ENCODE peak calls at places on chromosome 9, in four cellular contexts. Y is astrocyte of the spinal cord, O is activated B cell treated with CpG ODN at 0.5 μM for 24 hours, F is tibial nerve. H is an unnamed sample.

GRCh38 chr9:129570450-129571297 is 50.2 kb downstream of the C9orf50 start:
- DNase-seq in O (no peak), F (peak), Y (peak), H (peak)

GRCh38 chr9:4994166-4994890 is 9.3 kb downstream of the JAK2 start:
- DNase-seq in F (no peak), O (no peak), Y (no peak), H (no peak)

GRCh38 chr9:135242406-135242805 is 154.9 kb downstream of the OLFM1 start:
- DNase-seq in O (no peak), F (no peak), Y (no peak), H (no peak)

GRCh38 chr9:94779693-94780290 is 53.3 kb downstream of the AOPEP start:
- DNase-seq in O (no peak), F (no peak), Y (no peak), H (no peak)

GRCh38 chr9:121354770-121355169 is 15.3 kb downstream of the STOM start:
- DNase-seq in F (no peak), Y (no peak), O (no peak), H (no peak)

GRCh38 chr9:9174358-9174757 is 1374.8 kb upstream of the DMAC1 start:
- DNase-seq in Y (no peak), F (no peak), O (no peak), H (no peak)

GRCh38 chr9:70177121-70177520 is 81.7 kb upstream of the SMC5 start:
- DNase-seq in Y (no peak), F (no peak), O (no peak), H (no peak)

GRCh38 chr9:134186471-134187109 is 22.2 kb upstream of the RNU6ATAC start:
- DNase-seq in Y (no peak), O (no peak), F (peak), H (peak)

GRCh38 chr9:82247318-82247717 is 258.7 kb downstream of the SPATA31D1 start:
- DNase-seq in Y (peak), F (no peak), O (no peak), H (no peak)

GRCh38 chr9:21527579-21527978 is 45.5 kb upstream of the IFNE start:
- DNase-seq in O (no peak), F (no peak), Y (no peak), H (no peak)

GRCh38 chr9:79013715-79014610 is 557.8 kb upstream of the TLE4 start:
- DNase-seq in F (no peak), Y (peak), O (no peak), H (no peak)

GRCh38 chr9:89649045-89649691 is 44.4 kb downstream of the GADD45G start:
- DNase-seq in F (no peak), Y (no peak), O (no peak), H (no peak)

GRCh38 chr9:18906656-18907395 is 126.2 kb downstream of the SAXO1 start:
- DNase-seq in F (no peak), O (no peak), Y (peak), H (no peak)

GRCh38 chr9:89802809-89803355 is 198.1 kb downstream of the GADD45G start:
- DNase-seq in F (peak), O (no peak), Y (peak), H (no peak)

GRCh38 chr9:112174223-112174964 is 703 bp downstream of the SUSD1 start:
- DNase-seq in O (peak), F (no peak), Y (peak), H (no peak)

GRCh38 chr9:134459164-134459563 is 132.9 kb downstream of the RXRA start:
- DNase-seq in Y (no peak), O (no peak), F (no peak), H (no peak)

GRCh38 chr9:31188496-31188895 is 1195.9 kb upstream of the ACO1 start:
- DNase-seq in O (no peak), Y (peak), F (no peak), H (no peak)

GRCh38 chr9:13967493-13967892 is 346.4 kb downstream of the NFIB start:
- DNase-seq in F (no peak), Y (no peak), O (no peak), H (no peak)

GRCh38 chr9:87441251-87441650 is 56.4 kb upstream of the DAPK1 start:
- DNase-seq in Y (no peak), F (no peak), O (no peak), H (no peak)

GRCh38 chr9:80503692-80504400 is 932.1 kb downstream of the TLE4 start:
- DNase-seq in F (no peak), Y (no peak), O (no peak), H (no peak)

GRCh38 chr9:100601216-100601615 is 23.3 kb downstream of the CAVIN4 start:
- DNase-seq in Y (peak), F (no peak), O (no peak), H (no peak)

GRCh38 chr9:9305600-9305999 is 1307.2 kb downstream of the PTPRD start:
- DNase-seq in Y (no peak), O (no peak), F (no peak), H (no peak)

GRCh38 chr9:21813575-21814473 is 11.4 kb downstream of the MTAP start:
- DNase-seq in O (no peak), F (no peak), Y (peak), H (no peak)

GRCh38 chr9:106596984-106597383 is 266.0 kb upstream of the ZNF462 start:
- DNase-seq in O (no peak), Y (peak), F (no peak), H (no peak)

GRCh38 chr9:127505396-127506116 is 54.2 kb downstream of the LRSAM1 start:
- DNase-seq in Y (no peak), O (no peak), F (no peak), H (no peak)

GRCh38 chr9:37341704-37342103 is 80.8 kb upstream of the GRHPR start:
- DNase-seq in O (no peak), Y (no peak), F (no peak), H (no peak)

GRCh38 chr9:37972346-37972745 is 68.4 kb upstream of the SLC25A51 start:
- DNase-seq in F (no peak), O (no peak), Y (no peak), H (no peak)

GRCh38 chr9:79395691-79396558 is 175.8 kb upstream of the TLE4 start:
- DNase-seq in O (no peak), Y (no peak), F (no peak), H (no peak)

GRCh38 chr9:69137311-69137710 is 36.8 kb upstream of the TJP2 start:
- DNase-seq in F (no peak), Y (no peak), O (no peak), H (no peak)

GRCh38 chr9:37925786-37926736 is 22.1 kb upstream of the SLC25A51 start:
- DNase-seq in F (no peak), O (no peak), Y (no peak), H (no peak)

GRCh38 chr9:132833451-132834130 is 44.5 kb downstream of the AK8 start:
- DNase-seq in Y (no peak), F (no peak), O (no peak), H (no peak)

DNA sequence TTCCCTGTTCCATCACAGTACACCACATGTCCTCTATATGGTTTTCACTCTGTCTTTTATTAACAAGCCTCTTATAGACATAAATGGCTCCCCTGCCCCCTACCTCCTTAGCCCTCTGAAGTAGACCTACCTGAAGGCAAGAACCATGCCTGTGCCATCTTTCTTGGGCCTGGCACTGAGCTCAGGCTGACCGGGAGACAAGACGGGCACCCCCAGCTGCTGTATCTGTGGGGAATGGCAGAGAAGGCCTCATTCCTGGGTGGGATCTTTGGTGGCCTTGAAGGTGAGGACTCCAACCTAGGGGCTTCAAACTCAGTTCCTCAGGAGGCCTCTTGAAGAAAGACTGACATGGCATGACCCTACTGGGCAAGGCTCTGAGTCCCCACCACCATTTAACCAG is 109.9 kb downstream of the GABBR2 start:
- DNase-seq in F (no peak), O (no peak), Y (no peak), H (no peak)
- TF ChIP-seq CTCF in F (no peak), O (no peak), Y (no peak), H (no peak)

GRCh38 chr9:93533863-93534262 is 42.5 kb upstream of the PHF2 start:
- DNase-seq in Y (no peak), F (no peak), O (no peak), H (no peak)

GRCh38 chr9:93536167-93536566 is 40.2 kb upstream of the PHF2 start:
- DNase-seq in Y (no peak), F (no peak), O (no peak), H (no peak)

GRCh38 chr9:93536874-93537273 is 39.5 kb upstream of the PHF2 start:
- DNase-seq in Y (no peak), O (no peak), F (no peak), H (no peak)

GRCh38 chr9:93532121-93532520 is 44.3 kb upstream of the PHF2 start:
- DNase-seq in Y (peak), O (no peak), F (no peak), H (no peak)

GRCh38 chr9:93531374-93531773 is 45.0 kb upstream of the PHF2 start:
- DNase-seq in F (no peak), Y (no peak), O (no peak), H (no peak)
- TF ChIP-seq CTCF in F (no peak), Y (peak), O (no peak), H (no peak)

DNA sequence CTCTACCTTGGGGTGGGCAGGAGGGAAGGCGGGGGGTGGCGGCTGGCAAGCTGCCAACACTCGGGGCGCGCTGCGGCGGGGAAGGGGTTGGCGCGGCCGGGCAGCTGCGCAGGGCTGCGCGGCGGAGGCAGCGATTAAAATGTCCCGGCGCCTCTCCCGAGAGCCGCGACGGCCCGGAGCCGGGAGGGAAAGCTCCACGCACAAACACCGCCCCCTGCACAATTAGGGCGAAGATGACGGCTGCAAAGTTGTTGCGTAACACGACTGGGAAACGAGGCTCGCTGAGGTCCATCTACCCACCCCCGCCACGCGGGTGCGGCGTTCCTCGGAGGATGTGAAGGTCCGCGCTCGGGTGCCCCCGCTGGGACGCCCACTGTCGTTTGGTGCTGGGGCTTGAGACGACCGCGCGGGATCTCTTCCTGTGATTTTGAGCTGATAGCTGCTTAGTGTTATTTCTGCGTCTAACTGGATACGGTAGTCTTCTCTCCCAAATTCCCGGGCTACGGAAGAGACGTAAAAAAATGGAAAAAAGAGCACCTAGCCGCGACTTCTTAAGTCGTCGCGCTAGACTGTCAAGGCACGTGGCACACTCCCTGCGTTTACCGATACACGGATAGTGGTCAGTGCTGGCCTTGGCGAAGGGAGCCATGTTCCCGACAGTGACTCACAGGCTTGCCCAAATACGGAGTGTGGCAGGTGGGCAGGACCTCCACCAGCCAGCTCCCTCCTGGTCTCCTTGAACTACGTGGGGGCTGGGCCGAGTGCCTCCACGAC is 958 bp upstream of the NFIL3 start:
- DNase-seq in O (peak), F (peak), Y (peak), H (peak)
- TF ChIP-seq CTCF in O (no peak), F (no peak), Y (peak), H (peak)

GRCh38 chr9:76662476-76663281 is 101.6 kb upstream of the PCA3 start:
- DNase-seq in O (no peak), F (no peak), Y (no peak), H (no peak)

GRCh38 chr9:76657265-76657664 is 107.0 kb upstream of the PCA3 start:
- DNase-seq in F (no peak), Y (peak), O (no peak), H (no peak)

GRCh38 chr9:76655121-76655531 is 109.1 kb upstream of the PCA3 start:
- DNase-seq in F (no peak), O (no peak), Y (peak), H (no peak)

GRCh38 chr9:76655970-76656369 is 108.3 kb upstream of the PCA3 start:
- DNase-seq in F (no peak), Y (peak), O (no peak), H (no peak)

GRCh38 chr9:76658510-76659231 is 105.6 kb upstream of the PCA3 start:
- DNase-seq in O (no peak), Y (peak), F (no peak), H (no peak)
- TF ChIP-seq CTCF in O (peak), Y (peak), F (peak), H (no peak)

DNA sequence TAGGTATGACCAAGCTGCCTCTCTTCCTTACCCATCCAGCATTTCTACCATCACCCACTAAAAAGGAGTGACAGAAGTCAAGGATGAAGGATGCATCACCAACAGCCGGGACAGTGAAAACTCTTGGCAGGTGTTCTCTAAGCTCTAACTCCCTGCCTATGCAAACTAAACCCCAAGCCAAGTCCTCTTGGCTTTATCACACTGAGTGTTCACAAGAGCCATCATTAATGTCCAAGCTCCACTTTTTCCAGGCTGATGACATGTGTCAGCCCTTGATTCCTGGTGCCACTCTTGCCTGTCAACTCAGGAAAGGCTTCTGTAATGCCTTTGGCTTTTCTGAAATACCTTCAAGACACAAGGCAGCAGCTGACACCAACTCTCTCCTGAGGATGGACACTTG is 87.0 kb downstream of the NR6A1 start:
- DNase-seq in O (no peak), F (no peak), Y (no peak), H (no peak)
- TF ChIP-seq CTCF in O (no peak), F (no peak), Y (no peak), H (no peak)

GRCh38 chr9:24095246-24095645 is 269.2 kb upstream of the ELAVL2 start:
- DNase-seq in F (no peak), O (no peak), Y (no peak), H (no peak)

DNA sequence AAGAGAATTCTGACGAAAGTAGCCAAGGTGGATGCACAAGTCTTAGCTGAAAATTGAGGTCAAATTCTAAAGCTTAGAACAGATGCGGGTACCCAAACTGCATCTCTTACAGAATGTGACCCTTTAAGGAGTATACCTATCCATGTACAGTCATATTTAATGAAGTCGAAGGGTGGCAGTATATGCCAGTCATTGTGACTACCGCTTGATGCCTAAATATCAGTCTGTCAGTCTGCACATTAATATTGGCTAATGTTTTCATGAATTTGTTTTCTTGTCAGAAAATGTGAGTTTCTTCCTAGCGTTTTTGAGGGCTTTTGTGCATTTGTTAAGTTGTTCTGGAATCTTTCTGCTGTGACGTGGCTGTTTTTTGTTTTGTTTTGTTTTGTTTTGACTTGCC is 264.5 kb upstream of the ELAVL2 start:
- DNase-seq in Y (no peak), O (no peak), F (no peak), H (no peak)
- TF ChIP-seq CTCF in Y (no peak), O (no peak), F (no peak), H (no peak)

H was measured in omental fat pad.